ENCODE peak calls at places on chromosomes 12 and 14, in eight cellular contexts. R, T, N, C, U, Q, K and F are unnamed samples.

GRCh38 chr14:89575386-89576061 is 158.5 kb upstream of the FOXN3 start:
- DNase-seq in U (no peak), N (no peak), K (no peak), R (no peak), C (no peak), Q (no peak), T (no peak), F (no peak)

GRCh38 chr12:93645702-93646101 is 31.5 kb upstream of the CRADD start:
- DNase-seq in Q (no peak), T (no peak), U (no peak), R (no peak), K (peak), N (peak), C (no peak), F (no peak)

GRCh38 chr14:77002889-77003288 is 25.6 kb downstream of the IRF2BPL start:
- DNase-seq in Q (no peak), N (no peak), C (no peak), U (no peak), T (no peak), K (no peak), R (no peak), F (no peak)

GRCh38 chr12:19288603-19289244 is 150.6 kb upstream of the AEBP2 start:
- DNase-seq in N (peak), T (peak), K (peak), Q (no peak), U (no peak), R (peak), C (no peak), F (no peak)

GRCh38 chr12:89801284-89801683 is 92.6 kb upstream of the ATP2B1 start:
- DNase-seq in N (no peak), T (no peak), C (no peak), U (no peak), K (no peak), R (no peak), Q (no peak), F (no peak)

GRCh38 chr12:27524839-27525238 is 833 bp downstream of the PPFIBP1 start:
- DNase-seq in R (peak), K (peak), N (no peak), U (no peak), Q (no peak), C (no peak), T (no peak), F (no peak)

GRCh38 chr12:16636435-16637055 is 30.6 kb upstream of the LMO3 start:
- DNase-seq in U (no peak), Q (no peak), K (no peak), T (peak), C (no peak), R (no peak), N (no peak), F (no peak)

GRCh38 chr14:74127634-74128033 is 42.9 kb downstream of the LIN52 start:
- DNase-seq in U (no peak), N (no peak), R (no peak), K (no peak), Q (no peak), T (no peak), C (no peak), F (no peak)

GRCh38 chr12:16228067-16228466 is 49.4 kb downstream of the SLC15A5 start:
- DNase-seq in T (peak), K (no peak), U (no peak), R (no peak), Q (no peak), N (peak), C (no peak), F (no peak)

GRCh38 chr14:81301813-81302212 is 81.1 kb upstream of the GTF2A1 start:
- DNase-seq in N (no peak), R (no peak), Q (no peak), K (no peak), U (no peak), C (no peak), T (no peak), F (no peak)

GRCh38 chr12:23503544-23503943 is 445.9 kb downstream of the SOX5 start:
- DNase-seq in C (no peak), T (no peak), N (no peak), R (no peak), U (no peak), K (no peak), Q (no peak), F (no peak)

GRCh38 chr12:47904647-47905312 is at the start of gene VDR:
- DNase-seq in K (peak), Q (peak), C (peak), U (peak), T (peak), R (peak), N (peak), F (peak)

GRCh38 chr12:57754411-57755193 is at the start of gene MARCHF9:
- DNase-seq in R (peak), T (peak), Q (peak), N (peak), C (no peak), K (peak), U (peak), F (peak)

GRCh38 chr14:75469606-75470237 is 41.9 kb downstream of the JDP2 start:
- DNase-seq in C (no peak), R (no peak), T (no peak), U (peak), N (no peak), K (no peak), Q (peak), F (no peak)